ENCODE peak calls at places on chromosomes 1 and 21, in eight cellular contexts. K is heart right ventricle, H is kidney, F is cardiac muscle cell, B is psoas muscle, T is tibial nerve, L is colonic mucosa, C is left ventricle myocardium inferior. G is an unnamed sample.

GRCh38 chr1:33379631-33380354 is 51.1 kb downstream of the PHC2 start:
- DNase-seq in K (no peak), H (no peak), F (no peak), B (no peak), T (no peak), L (no peak), C (no peak), G (no peak)

GRCh38 chr1:186740324-186740723 is 60.1 kb upstream of the PTGS2 start:
- DNase-seq in K (no peak), H (no peak), F (no peak), B (no peak), T (no peak), L (no peak), C (no peak), G (no peak)

GRCh38 chr1:199734186-199734585 is 293.3 kb upstream of the NR5A2 start:
- DNase-seq in K (no peak), H (no peak), F (no peak), B (no peak), T (no peak), L (no peak), C (no peak), G (no peak)

GRCh38 chr1:201542166-201543045 is 3.5 kb downstream of the NAV1 start:
- DNase-seq in K (no peak), H (no peak), F (peak), B (peak), T (no peak), L (no peak), C (peak), G (no peak)

GRCh38 chr1:219120625-219121544 is 52.8 kb upstream of the LYPLAL1 start:
- DNase-seq in K (peak), H (no peak), F (peak), B (peak), T (peak), L (peak), C (no peak), G (no peak)

GRCh38 chr1:31626451-31627202 is 9.1 kb downstream of the HCRTR1 start:
- DNase-seq in K (no peak), H (no peak), F (peak), B (peak), T (no peak), L (no peak), C (no peak), G (no peak)

GRCh38 chr1:8239306-8240023 is 78.4 kb upstream of the SLC45A1 start:
- DNase-seq in K (no peak), H (peak), F (peak), B (no peak), T (no peak), L (peak), C (no peak), G (no peak)

GRCh38 chr1:167412920-167413319 is 105.4 kb downstream of the CD247 start:
- DNase-seq in K (no peak), H (no peak), F (no peak), B (no peak), T (no peak), L (no peak), C (no peak), G (no peak)

GRCh38 chr1:54581621-54582035 is 33.6 kb downstream of the ACOT11 start:
- DNase-seq in K (peak), H (peak), F (peak), B (peak), T (peak), L (peak), C (peak), G (peak)

GRCh38 chr1:164868990-164869389 is 310.0 kb downstream of the PBX1 start:
- DNase-seq in K (no peak), H (no peak), F (no peak), B (no peak), T (no peak), L (no peak), C (no peak), G (no peak)

GRCh38 chr1:31880957-31881697 is 57.0 kb downstream of the PTP4A2 start:
- DNase-seq in K (no peak), H (no peak), F (no peak), B (no peak), T (no peak), L (no peak), C (no peak), G (no peak)

GRCh38 chr1:236853916-236854601 is 59.0 kb downstream of the MTR start:
- DNase-seq in K (no peak), H (no peak), F (peak), B (no peak), T (no peak), L (no peak), C (no peak), G (no peak)

GRCh38 chr1:8976896-8977295 is 31.2 kb downstream of the CA6 start:
- DNase-seq in K (no peak), H (no peak), F (no peak), B (no peak), T (no peak), L (peak), C (no peak), G (no peak)

GRCh38 chr1:42768172-42768571 is 1.1 kb downstream of the C1orf50 start:
- DNase-seq in K (no peak), H (no peak), F (no peak), B (no peak), T (no peak), L (no peak), C (no peak), G (no peak)

GRCh38 chr1:240720891-240721450 is 109.0 kb upstream of the GREM2 start:
- DNase-seq in K (no peak), H (no peak), F (no peak), B (no peak), T (no peak), L (no peak), C (no peak), G (no peak)

GRCh38 chr1:85349224-85349623 is 72.8 kb upstream of the BCL10 start:
- DNase-seq in K (no peak), H (no peak), F (no peak), B (no peak), T (no peak), L (no peak), C (no peak), G (no peak)

GRCh38 chr1:33039840-33040239 is 3.2 kb upstream of the AK2 start:
- DNase-seq in K (no peak), H (no peak), F (no peak), B (no peak), T (no peak), L (no peak), C (no peak), G (no peak)

GRCh38 chr1:210360852-210361477 is 32.3 kb downstream of the HHAT start:
- DNase-seq in K (no peak), H (no peak), F (peak), B (no peak), T (no peak), L (no peak), C (no peak), G (no peak)

GRCh38 chr21:46056450-46056903 is 41.4 kb upstream of the COL6A2 start:
- DNase-seq in K (peak), H (peak), F (peak), B (peak), T (peak), L (peak), C (peak), G (no peak)

GRCh38 chr1:193275773-193276172 is 89.4 kb upstream of the B3GALT2 start:
- DNase-seq in K (no peak), H (no peak), F (no peak), B (no peak), T (no peak), L (no peak), C (no peak), G (no peak)

GRCh38 chr1:7175507-7175906 is 390.3 kb downstream of the CAMTA1 start:
- DNase-seq in K (no peak), H (no peak), F (no peak), B (no peak), T (no peak), L (no peak), C (no peak), G (no peak)

GRCh38 chr1:89966666-89967065 is 28.2 kb upstream of the ZNF326 start:
- DNase-seq in K (no peak), H (no peak), F (no peak), B (no peak), T (no peak), L (no peak), C (no peak), G (no peak)

GRCh38 chr1:71587961-71588360 is 507.1 kb upstream of the ZRANB2 start:
- DNase-seq in K (no peak), H (no peak), F (peak), B (no peak), T (no peak), L (no peak), C (no peak), G (no peak)

GRCh38 chr1:90391116-90391515 is 326.0 kb downstream of the BARHL2 start:
- DNase-seq in K (no peak), H (no peak), F (peak), B (no peak), T (no peak), L (no peak), C (no peak), G (no peak)

GRCh38 chr1:167635233-167635648 is 5.2 kb downstream of the RCSD1 start:
- DNase-seq in K (peak), H (peak), F (peak), B (peak), T (no peak), L (no peak), C (peak), G (peak)

GRCh38 chr1:181255270-181255929 is 166.9 kb downstream of the IER5 start:
- DNase-seq in K (no peak), H (no peak), F (peak), B (no peak), T (no peak), L (no peak), C (no peak), G (no peak)

GRCh38 chr1:157156058-157156541 is 17.9 kb upstream of the ETV3 start:
- DNase-seq in K (peak), H (peak), F (peak), B (peak), T (peak), L (peak), C (peak), G (peak)

GRCh38 chr1:229942508-229942907 is 124.5 kb upstream of the GALNT2 start:
- DNase-seq in K (peak), H (no peak), F (no peak), B (no peak), T (no peak), L (no peak), C (no peak), G (no peak)

GRCh38 chr1:36842448-36842847 is 191.9 kb downstream of the GRIK3 start:
- DNase-seq in K (no peak), H (peak), F (no peak), B (no peak), T (no peak), L (no peak), C (no peak), G (no peak)

GRCh38 chr1:231731262-231731661 is 104.7 kb downstream of the DISC1 start:
- DNase-seq in K (no peak), H (no peak), F (no peak), B (no peak), T (no peak), L (no peak), C (no peak), G (no peak)

GRCh38 chr1:24900486-24900849 is 29.6 kb downstream of the RUNX3 start:
- DNase-seq in K (no peak), H (peak), F (no peak), B (no peak), T (no peak), L (no peak), C (no peak), G (peak)

GRCh38 chr1:171884475-171884874 is 43.2 kb downstream of the DNM3 start:
- DNase-seq in K (no peak), H (no peak), F (no peak), B (no peak), T (no peak), L (no peak), C (no peak), G (no peak)

GRCh38 chr1:87117761-87118160 is 203.3 kb downstream of the HS2ST1 start:
- DNase-seq in K (no peak), H (no peak), F (no peak), B (no peak), T (no peak), L (no peak), C (no peak), G (no peak)

GRCh38 chr1:42176902-42177519 is 12.5 kb upstream of the GUCA2A start:
- DNase-seq in K (no peak), H (no peak), F (peak), B (no peak), T (no peak), L (no peak), C (no peak), G (no peak)

GRCh38 chr1:5099558-5099957 is 445.1 kb downstream of the AJAP1 start:
- DNase-seq in K (no peak), H (no peak), F (no peak), B (no peak), T (no peak), L (no peak), C (no peak), G (no peak)

GRCh38 chr1:87826639-87827345 is 498.1 kb downstream of the LMO4 start:
- DNase-seq in K (peak), H (peak), F (peak), B (peak), T (peak), L (peak), C (peak), G (no peak)

GRCh38 chr1:4308826-4309225 is 345.6 kb upstream of the AJAP1 start:
- DNase-seq in K (no peak), H (no peak), F (no peak), B (no peak), T (no peak), L (no peak), C (no peak), G (no peak)

GRCh38 chr1:222443566-222443965 is 104.3 kb downstream of the HHIPL2 start:
- DNase-seq in K (no peak), H (no peak), F (no peak), B (no peak), T (no peak), L (no peak), C (no peak), G (no peak)

GRCh38 chr1:65729308-65729707 is 63.4 kb upstream of the PDE4B start:
- DNase-seq in K (no peak), H (no peak), F (no peak), B (no peak), T (no peak), L (no peak), C (no peak), G (no peak)

GRCh38 chr1:27233677-27234053 is 767 bp upstream of the WDTC1 start:
- DNase-seq in K (no peak), H (no peak), F (no peak), B (no peak), T (no peak), L (no peak), C (no peak), G (peak)

DNA sequence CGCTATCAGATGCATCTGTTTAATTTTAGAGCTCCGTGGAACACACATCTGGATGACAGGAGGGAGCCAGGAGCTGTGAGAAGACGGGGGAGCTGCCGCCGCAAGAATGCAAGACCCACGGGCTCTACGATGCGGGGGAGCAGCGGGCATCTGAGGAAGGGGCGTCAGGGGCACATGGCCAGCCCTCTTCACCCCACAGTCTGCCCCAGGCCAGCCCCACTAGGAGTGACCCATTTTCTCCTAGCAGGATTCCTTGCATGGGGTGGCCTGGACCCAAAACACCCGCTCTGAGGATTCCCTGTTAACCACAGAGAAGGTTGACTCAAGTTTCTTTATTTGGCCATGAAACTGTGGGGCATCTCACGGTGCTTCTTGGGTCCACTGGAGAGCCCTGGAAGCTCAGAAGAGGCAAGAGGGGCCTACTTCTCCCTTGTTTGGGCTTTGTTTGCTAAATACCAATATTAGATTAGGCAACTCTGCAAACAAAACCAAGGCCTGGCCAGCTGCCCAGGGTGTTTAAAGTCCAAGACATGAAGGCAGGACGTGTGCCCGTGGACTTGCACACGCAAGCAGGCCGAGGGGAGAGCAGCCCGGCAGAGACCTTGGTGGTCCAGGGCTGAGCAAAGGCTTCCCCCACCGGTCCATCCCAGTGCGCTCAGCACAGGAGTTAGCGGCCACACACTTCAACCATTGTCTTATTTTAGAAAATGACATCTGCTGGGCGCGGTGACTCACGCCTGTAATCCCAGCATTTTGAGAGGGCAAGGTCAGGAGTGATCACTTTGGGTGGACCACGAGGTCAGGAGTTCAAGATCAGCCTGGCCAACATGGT is 89.8 kb downstream of the DHRS3 start:
- DNase-seq in K (no peak), H (peak), F (peak), B (peak), T (peak), L (peak), C (peak), G (no peak)
- H3K27ac ChIP-seq in K (no peak), H (peak), F (no peak), B (peak), T (peak), L (peak), C (no peak), G (no peak)

GRCh38 chr1:161838362-161838761 is 72.2 kb downstream of the ATF6 start:
- DNase-seq in K (peak), H (no peak), F (no peak), B (peak), T (no peak), L (no peak), C (peak), G (no peak)

GRCh38 chr1:161838885-161839284 is 72.8 kb downstream of the ATF6 start:
- DNase-seq in K (no peak), H (no peak), F (no peak), B (no peak), T (no peak), L (no peak), C (no peak), G (no peak)

GRCh38 chr1:161843156-161843555 is 77.0 kb downstream of the ATF6 start:
- DNase-seq in K (no peak), H (no peak), F (peak), B (no peak), T (no peak), L (no peak), C (no peak), G (no peak)

GRCh38 chr1:161840363-161840762 is 74.2 kb downstream of the ATF6 start:
- DNase-seq in K (no peak), H (no peak), F (no peak), B (no peak), T (no peak), L (no peak), C (no peak), G (no peak)

DNA sequence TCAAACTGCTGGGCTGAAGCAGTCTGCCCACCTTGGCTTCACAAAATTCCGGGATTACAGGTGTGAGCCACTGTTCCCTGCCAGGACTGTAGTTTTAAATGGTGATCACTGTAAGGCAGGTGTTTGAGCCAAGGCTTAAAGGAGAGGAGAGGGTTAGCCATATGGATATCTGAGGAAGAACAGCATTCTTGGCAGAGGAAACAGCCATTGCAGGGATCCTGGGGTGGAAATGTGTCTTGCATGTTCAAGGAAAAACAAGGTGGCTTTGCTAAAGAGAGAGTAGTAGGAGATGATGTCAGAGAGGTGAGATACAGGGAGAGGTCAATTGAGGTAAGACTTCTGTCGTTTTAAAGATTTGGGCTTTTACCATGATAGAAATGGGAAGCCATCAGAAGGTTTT is 73.5 kb downstream of the ATF6 start:
- DNase-seq in K (no peak), H (no peak), F (no peak), B (no peak), T (no peak), L (no peak), C (no peak), G (no peak)
- TF ChIP-seq CTCF in K (no peak), H (no peak), F (no peak), B (no peak), T (no peak), L (no peak), C (no peak), G (no peak)

GRCh38 chr21:41766051-41766882 is 585 bp downstream of the RIPK4 start:
- DNase-seq in K (no peak), H (peak), F (peak), B (no peak), T (no peak), L (no peak), C (no peak), G (no peak)
- H3K4me3 ChIP-seq in K (peak), H (peak), F (peak), B (peak), T (no peak), L (peak), C (peak), G (no peak)

GRCh38 chr1:43769350-43769908 is 62.1 kb downstream of the ST3GAL3 start:
- DNase-seq in K (no peak), H (no peak), F (no peak), B (no peak), T (no peak), L (no peak), C (no peak), G (no peak)

GRCh38 chr1:43772978-43773377 is 65.6 kb downstream of the ST3GAL3 start:
- DNase-seq in K (no peak), H (no peak), F (no peak), B (no peak), T (no peak), L (no peak), C (no peak), G (no peak)

GRCh38 chr1:43766818-43767525 is 59.6 kb downstream of the ST3GAL3 start:
- DNase-seq in K (no peak), H (no peak), F (no peak), B (no peak), T (no peak), L (no peak), C (no peak), G (no peak)

GRCh38 chr1:43768168-43768567 is 60.8 kb downstream of the ST3GAL3 start:
- DNase-seq in K (no peak), H (no peak), F (no peak), B (no peak), T (no peak), L (no peak), C (no peak), G (no peak)

GRCh38 chr1:43770111-43770510 is 62.8 kb downstream of the ST3GAL3 start:
- DNase-seq in K (no peak), H (no peak), F (no peak), B (no peak), T (no peak), L (no peak), C (no peak), G (no peak)
- H3K27ac ChIP-seq in K (no peak), H (no peak), F (no peak), B (no peak), T (no peak), L (no peak), C (no peak), G (no peak)

GRCh38 chr1:40952744-40953315 is 26.7 kb upstream of the CTPS1 start:
- DNase-seq in K (no peak), H (no peak), F (no peak), B (no peak), T (no peak), L (no peak), C (no peak), G (no peak)
- TF ChIP-seq CTCF in K (peak), H (no peak), F (no peak), B (no peak), T (peak), L (no peak), C (peak), G (no peak)

GRCh38 chr1:206918076-206918475 is 3.7 kb downstream of the FCMR start:
- DNase-seq in K (no peak), H (peak), F (no peak), B (no peak), T (no peak), L (no peak), C (no peak), G (no peak)
- H3K4me3 ChIP-seq in K (no peak), H (no peak), F (no peak), B (no peak), T (no peak), L (no peak), C (no peak), G (no peak)

GRCh38 chr1:109821221-109821669 is 57.5 kb upstream of the EPS8L3 start:
- DNase-seq in K (peak), H (peak), F (peak), B (peak), T (peak), L (peak), C (no peak), G (no peak)
- H3K27ac ChIP-seq in K (peak), H (no peak), F (no peak), B (peak), T (peak), L (peak), C (no peak), G (no peak)

G was measured in dorsolateral prefrontal cortex.